ENCODE peak calls at places on chromosomes 3 and 15, in nine cellular contexts. H, S, X, M, D, L, I, C and W are unnamed samples.

GRCh38 chr3:1196997-1197396 is 104.2 kb downstream of the CNTN6 start:
- DNase-seq in D (no peak), H (no peak), C (no peak), M (no peak), S (peak), L (no peak), I (no peak), X (no peak), W (no peak)

GRCh38 chr3:132325103-132325606 is 7.9 kb downstream of the ACP3 start:
- DNase-seq in I (no peak), M (no peak), D (no peak), C (no peak), L (no peak), S (no peak), X (no peak), H (no peak), W (no peak)

GRCh38 chr15:56812255-56812654 is 78.9 kb upstream of the ZNF280D start:
- DNase-seq in H (no peak), D (no peak), I (no peak), L (no peak), M (no peak), X (no peak), S (no peak), C (no peak), W (no peak)

GRCh38 chr3:101809178-101810022 is 30.4 kb downstream of the NXPE3 start:
- DNase-seq in I (peak), X (no peak), H (no peak), D (peak), S (peak), M (peak), C (no peak), L (no peak), W (peak)

GRCh38 chr3:160931474-160931873 is 173.7 kb downstream of the B3GALNT1 start:
- DNase-seq in L (no peak), I (no peak), H (no peak), D (no peak), M (no peak), S (no peak), X (no peak), C (no peak), W (no peak)

GRCh38 chr3:52835766-52836470 is 1.1 kb upstream of the MUSTN1 start:
- DNase-seq in C (peak), I (no peak), M (no peak), S (no peak), H (no peak), X (no peak), D (no peak), L (no peak), W (no peak)

GRCh38 chr3:59660852-59661624 is 611.2 kb upstream of the CFAP20DC start:
- DNase-seq in L (no peak), I (no peak), M (no peak), H (no peak), S (no peak), C (no peak), X (no peak), D (no peak), W (no peak)

GRCh38 chr3:49260711-49261357 is 16.2 kb downstream of the C3orf62 start:
- DNase-seq in C (no peak), D (no peak), I (no peak), L (no peak), M (no peak), X (no peak), S (no peak), H (no peak), W (no peak)

GRCh38 chr3:11718582-11719405 is 75.1 kb upstream of the VGLL4 start:
- DNase-seq in D (peak), L (peak), I (peak), M (peak), X (peak), S (peak), H (peak), C (peak), W (peak)